ENCODE peak calls at places on chromosomes 5 and 9, in ten cellular contexts. F, S, E, G, I, B, R, A, K and J are unnamed samples.

GRCh38 chr5:139383275-139383992 is at the start of gene SLC23A1:
- DNase-seq in F (peak), S (no peak), E (peak), G (peak), I (no peak), B (no peak), R (no peak), A (no peak), K (peak), J (no peak)

GRCh38 chr9:71793386-71794105 is 25.2 kb upstream of the CEMIP2 start:
- DNase-seq in F (no peak), S (peak), E (peak), G (no peak), I (no peak), B (no peak), R (no peak), A (no peak), K (peak), J (no peak)

GRCh38 chr9:107465467-107466451 is 23.8 kb downstream of the KLF4 start:
- DNase-seq in F (peak), S (peak), E (peak), G (peak), I (no peak), B (peak), R (no peak), A (peak), K (peak), J (no peak)

GRCh38 chr5:15286659-15287058 is 213.3 kb upstream of the FBXL7 start:
- DNase-seq in F (no peak), S (no peak), E (no peak), G (no peak), I (no peak), B (no peak), R (no peak), A (no peak), K (no peak), J (no peak)

GRCh38 chr9:806285-807156 is 35.0 kb upstream of the DMRT1 start:
- DNase-seq in F (peak), S (no peak), E (peak), G (peak), I (peak), B (peak), R (no peak), A (peak), K (peak), J (no peak)

GRCh38 chr5:136924490-136924889 is 559.1 kb upstream of the TRPC7 start:
- DNase-seq in F (no peak), S (no peak), E (no peak), G (no peak), I (no peak), B (no peak), R (no peak), A (no peak), K (no peak), J (no peak)

GRCh38 chr5:76818844-76819831 is at the start of gene F2RL1:
- DNase-seq in F (peak), S (peak), E (peak), G (peak), I (no peak), B (peak), R (peak), A (no peak), K (peak), J (peak)

GRCh38 chr5:88436290-88436689 is 167.6 kb upstream of the TMEM161B start:
- DNase-seq in F (no peak), S (no peak), E (no peak), G (no peak), I (no peak), B (no peak), R (no peak), A (no peak), K (no peak), J (no peak)

GRCh38 chr5:37208883-37209808 is 40.0 kb downstream of the CPLANE1 start:
- DNase-seq in F (no peak), S (peak), E (peak), G (peak), I (no peak), B (no peak), R (no peak), A (peak), K (peak), J (no peak)

GRCh38 chr5:134626369-134627014 is 6.1 kb downstream of the SAR1B start:
- DNase-seq in F (no peak), S (no peak), E (no peak), G (no peak), I (no peak), B (no peak), R (no peak), A (no peak), K (peak), J (no peak)

GRCh38 chr5:53381-54174 is 38.4 kb upstream of the PLEKHG4B start:
- DNase-seq in F (no peak), S (peak), E (peak), G (no peak), I (no peak), B (peak), R (no peak), A (no peak), K (peak), J (peak)

GRCh38 chr5:33556330-33557328 is 115.9 kb downstream of the TARS1 start:
- DNase-seq in F (no peak), S (no peak), E (no peak), G (no peak), I (no peak), B (no peak), R (peak), A (no peak), K (no peak), J (no peak)

GRCh38 chr9:88942411-88942810 is 48.9 kb upstream of the S1PR3 start:
- DNase-seq in F (no peak), S (no peak), E (no peak), G (no peak), I (no peak), B (no peak), R (no peak), A (no peak), K (no peak), J (no peak)

GRCh38 chr9:7088598-7088997 is 330.8 kb downstream of the KDM4C start:
- DNase-seq in F (no peak), S (peak), E (no peak), G (no peak), I (no peak), B (no peak), R (no peak), A (no peak), K (no peak), J (no peak)

GRCh38 chr5:142495561-142495960 is 170.7 kb upstream of the SPRY4 start:
- DNase-seq in F (no peak), S (no peak), E (no peak), G (no peak), I (no peak), B (no peak), R (no peak), A (no peak), K (peak), J (no peak)

GRCh38 chr5:97078958-97079357 is 63.5 kb downstream of the LIX1 start:
- DNase-seq in F (no peak), S (no peak), E (no peak), G (no peak), I (no peak), B (no peak), R (no peak), A (peak), K (peak), J (no peak)

GRCh38 chr5:120765189-120765588 is 301.1 kb downstream of the PRR16 start:
- DNase-seq in F (no peak), S (no peak), E (no peak), G (no peak), I (no peak), B (no peak), R (no peak), A (no peak), K (peak), J (no peak)

GRCh38 chr9:89781838-89782237 is 177.0 kb downstream of the GADD45G start:
- DNase-seq in F (no peak), S (no peak), E (no peak), G (no peak), I (no peak), B (peak), R (no peak), A (peak), K (no peak), J (no peak)

GRCh38 chr9:128705051-128705965 is 3.0 kb downstream of the PKN3 start:
- DNase-seq in F (no peak), S (no peak), E (no peak), G (no peak), I (no peak), B (no peak), R (no peak), A (no peak), K (no peak), J (no peak)

GRCh38 chr9:3088166-3088702 is 244.3 kb upstream of the PUM3 start:
- DNase-seq in F (no peak), S (no peak), E (no peak), G (no peak), I (no peak), B (no peak), R (no peak), A (no peak), K (no peak), J (no peak)

GRCh38 chr5:175383350-175383749 is 60.6 kb downstream of the DRD1 start:
- DNase-seq in F (peak), S (peak), E (no peak), G (no peak), I (no peak), B (no peak), R (no peak), A (no peak), K (no peak), J (no peak)

GRCh38 chr5:107698286-107698685 is 27.5 kb upstream of the EFNA5 start:
- DNase-seq in F (no peak), S (no peak), E (no peak), G (no peak), I (no peak), B (no peak), R (no peak), A (no peak), K (no peak), J (no peak)

GRCh38 chr9:104923740-104924139 is 4.2 kb downstream of the ABCA1 start:
- DNase-seq in F (no peak), S (no peak), E (no peak), G (no peak), I (no peak), B (no peak), R (no peak), A (peak), K (no peak), J (no peak)

GRCh38 chr9:133714606-133715294 is 23.4 kb downstream of the SARDH start:
- DNase-seq in F (no peak), S (peak), E (no peak), G (no peak), I (no peak), B (no peak), R (no peak), A (no peak), K (peak), J (no peak)

GRCh38 chr5:78899922-78900362 is 85.2 kb downstream of the ARSB start:
- DNase-seq in F (peak), S (peak), E (peak), G (no peak), I (no peak), B (peak), R (no peak), A (peak), K (peak), J (no peak)

GRCh38 chr5:78889759-78890158 is 95.4 kb downstream of the ARSB start:
- DNase-seq in F (no peak), S (peak), E (peak), G (no peak), I (no peak), B (no peak), R (peak), A (no peak), K (no peak), J (no peak)

GRCh38 chr5:13993926-13994325 is 49.4 kb upstream of the DNAH5 start:
- DNase-seq in F (no peak), S (no peak), E (no peak), G (no peak), I (no peak), B (no peak), R (no peak), A (no peak), K (no peak), J (no peak)

GRCh38 chr9:14455243-14455642 is 141.3 kb upstream of the NFIB start:
- DNase-seq in F (no peak), S (no peak), E (no peak), G (no peak), I (no peak), B (no peak), R (no peak), A (no peak), K (no peak), J (peak)

GRCh38 chr5:59540366-59540765 is 353.2 kb downstream of the PDE4D start:
- DNase-seq in F (peak), S (no peak), E (no peak), G (no peak), I (no peak), B (no peak), R (no peak), A (no peak), K (no peak), J (peak)